ENCODE peak calls at places on chromosomes 6 and 20, in four cellular contexts. D, P, Y and C are unnamed samples.

GRCh38 chr6:17281100-17281496 is at the start of gene RBM24:
- DNase-seq in P (peak), D (peak), Y (peak), C (peak)

GRCh38 chr6:71107935-71108420 is 151.1 kb upstream of the B3GAT2 start:
- DNase-seq in D (no peak), P (no peak), Y (no peak), C (no peak)

GRCh38 chr6:143747347-143747842 is 69.6 kb downstream of the PHACTR2 start:
- DNase-seq in Y (no peak), P (no peak), D (no peak), C (no peak)

GRCh38 chr6:30331981-30332380 is 5.3 kb downstream of the TRIM39 start:
- DNase-seq in D (no peak), P (no peak), Y (no peak), C (no peak)

GRCh38 chr6:110476046-110476849 is at the start of gene SLC22A16:
- DNase-seq in D (no peak), Y (no peak), P (no peak), C (peak)

GRCh38 chr6:45663181-45664180 is 285.7 kb upstream of the SUPT3H start:
- DNase-seq in Y (no peak), D (no peak), P (no peak), C (no peak)

GRCh38 chr20:5774438-5774837 is 24.2 kb downstream of the SHLD1 start:
- DNase-seq in P (no peak), Y (no peak), D (no peak), C (no peak)

GRCh38 chr6:16331328-16332174 is 93.2 kb downstream of the GMPR start:
- DNase-seq in P (peak), Y (peak), D (peak), C (peak)

GRCh38 chr20:34859826-34860545 is 12.7 kb downstream of the GGT7 start:
- DNase-seq in P (no peak), D (no peak), Y (no peak), C (no peak)

GRCh38 chr20:63009988-63010769 is 3.4 kb upstream of the BHLHE23 start:
- DNase-seq in D (peak), P (peak), Y (no peak), C (no peak)

GRCh38 chr6:1766663-1767062 is 156.9 kb downstream of the FOXC1 start:
- DNase-seq in D (peak), P (no peak), Y (no peak), C (no peak)

GRCh38 chr6:126531273-126531672 is 191.4 kb downstream of the CENPW start:
- DNase-seq in P (no peak), Y (no peak), D (no peak), C (no peak)

GRCh38 chr20:3247638-3248037 is 8.6 kb upstream of the SLC4A11 start:
- DNase-seq in P (no peak), Y (no peak), D (no peak), C (no peak)

GRCh38 chr20:44805991-44806729 is 4.2 kb downstream of the RIMS4 start:
- DNase-seq in D (no peak), Y (peak), P (no peak), C (no peak)

GRCh38 chr6:56959938-56960337 is 5.0 kb downstream of the BEND6 start:
- DNase-seq in P (no peak), D (no peak), Y (no peak), C (no peak)

GRCh38 chr20:44714701-44715494 is at the start of gene CCN5:
- DNase-seq in D (peak), Y (peak), P (no peak), C (peak)

GRCh38 chr6:77447254-77447653 is 16.0 kb downstream of the HTR1B start:
- DNase-seq in D (no peak), P (no peak), Y (no peak), C (no peak)

GRCh38 chr6:94071835-94072234 is 652.5 kb upstream of the EPHA7 start:
- DNase-seq in P (peak), Y (no peak), D (no peak), C (no peak)

GRCh38 chr6:84135291-84135690 is 92.2 kb downstream of the CEP162 start:
- DNase-seq in P (no peak), Y (no peak), D (no peak), C (no peak)

GRCh38 chr20:50676888-50677287 is 14.5 kb downstream of the RIPOR3 start:
- DNase-seq in P (no peak), D (no peak), Y (no peak), C (no peak)

GRCh38 chr6:21375206-21375605 is 218.3 kb upstream of the SOX4 start:
- DNase-seq in Y (no peak), P (no peak), D (no peak), C (no peak)

GRCh38 chr20:1952737-1953530 is 40.9 kb downstream of the PDYN start:
- DNase-seq in D (no peak), Y (no peak), P (peak), C (no peak)

GRCh38 chr6:56334937-56335336 is 87.6 kb upstream of the COL21A1 start:
- DNase-seq in Y (no peak), P (no peak), D (no peak), C (no peak)

GRCh38 chr6:160088774-160089533 is 32.7 kb upstream of the SLC22A1 start:
- DNase-seq in D (no peak), Y (no peak), P (no peak), C (no peak)

GRCh38 chr6:25278557-25278913 is 639 bp upstream of the CARMIL1 start:
- DNase-seq in D (no peak), P (no peak), Y (no peak), C (no peak)

GRCh38 chr6:64505312-64505711 is 869.7 kb downstream of the PHF3 start:
- DNase-seq in Y (no peak), D (no peak), P (no peak), C (peak)

GRCh38 chr6:145732788-145733187 is 2.5 kb downstream of the EPM2A start:
- DNase-seq in P (no peak), D (no peak), Y (no peak), C (no peak)

GRCh38 chr6:24492475-24492874 is 2.3 kb upstream of the ALDH5A1 start:
- DNase-seq in D (no peak), P (no peak), Y (no peak), C (no peak)

GRCh38 chr6:17225767-17226166 is 55.4 kb upstream of the RBM24 start:
- DNase-seq in P (no peak), D (no peak), Y (no peak), C (no peak)

GRCh38 chr6:33878541-33878940 is 74.7 kb upstream of the MLN start:
- DNase-seq in D (no peak), Y (no peak), P (no peak), C (no peak)

GRCh38 chr20:59258103-59258705 is 42.2 kb upstream of the EDN3 start:
- DNase-seq in D (no peak), P (no peak), Y (no peak), C (no peak)

GRCh38 chr20:46646659-46647380 is 4.4 kb downstream of the SLC13A3 start:
- DNase-seq in D (no peak), P (no peak), Y (no peak), C (no peak)

GRCh38 chr6:114216789-114217467 is 125.9 kb downstream of the HS3ST5 start:
- DNase-seq in D (no peak), Y (no peak), P (no peak), C (no peak)

GRCh38 chr6:154496191-154496590 is 14.3 kb downstream of the CNKSR3 start:
- DNase-seq in P (no peak), Y (no peak), D (no peak), C (no peak)

GRCh38 chr6:16374796-16375195 is 136.4 kb downstream of the GMPR start:
- DNase-seq in Y (no peak), P (no peak), D (no peak), C (no peak)

GRCh38 chr6:107019047-107019446 is 9.0 kb upstream of the MTRES1 start:
- DNase-seq in D (no peak), Y (no peak), P (no peak), C (no peak)

GRCh38 chr6:122145741-122146240 is 253.7 kb upstream of the HSF2 start:
- DNase-seq in D (no peak), Y (no peak), P (no peak), C (no peak)

GRCh38 chr20:17498181-17498580 is 33.0 kb downstream of the BFSP1 start:
- DNase-seq in P (no peak), Y (no peak), D (no peak), C (no peak)

GRCh38 chr6:156976144-156977088 is 199.2 kb downstream of the ARID1B start:
- DNase-seq in P (no peak), Y (no peak), D (no peak), C (no peak)
- H3K4me3 ChIP-seq in P (no peak), Y (no peak), D (peak), C (no peak)

GRCh38 chr6:158815915-158816314 is 3.3 kb downstream of the EZR start:
- DNase-seq in P (no peak), D (no peak), Y (no peak), C (no peak)
- H3K4me3 ChIP-seq in P (peak), D (peak), Y (no peak), C (peak)

GRCh38 chr6:47072667-47073066 is 30.5 kb upstream of the ADGRF1 start:
- DNase-seq in D (no peak), Y (no peak), P (no peak), C (no peak)
- H3K4me3 ChIP-seq in D (no peak), Y (no peak), P (no peak), C (no peak)

GRCh38 chr6:92109256-92109655 is 1310.1 kb downstream of the EPHA7 start:
- DNase-seq in D (no peak), P (no peak), Y (no peak), C (no peak)
- H3K4me3 ChIP-seq in D (no peak), P (no peak), Y (no peak), C (no peak)

DNA sequence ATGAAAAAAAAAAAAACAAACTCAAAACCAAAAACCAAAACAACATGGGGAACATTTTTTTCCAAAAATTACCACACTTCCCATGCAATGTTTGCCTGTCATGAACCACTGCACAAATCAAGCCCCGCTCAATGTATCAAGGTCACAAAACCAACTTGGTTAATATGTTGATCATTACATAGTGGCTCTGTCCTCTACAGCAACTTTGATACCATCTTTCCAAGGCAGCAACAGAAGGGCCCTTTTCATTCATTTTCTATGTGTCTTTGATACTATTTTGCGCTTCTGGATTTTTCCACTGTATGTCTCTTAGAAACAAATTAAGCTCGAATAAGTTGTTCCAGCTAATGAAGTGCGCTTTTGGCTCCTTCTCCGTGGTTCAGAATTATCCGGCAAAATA is 1.5 kb downstream of the ZHX3 start:
- DNase-seq in Y (no peak), P (no peak), D (no peak), C (no peak)
- H3K4me3 ChIP-seq in Y (no peak), P (no peak), D (peak), C (peak)

GRCh38 chr6:159074120-159074684 is 29.4 kb upstream of the TAGAP start:
- DNase-seq in P (no peak), D (no peak), Y (no peak), C (no peak)
- H3K4me3 ChIP-seq in P (peak), D (no peak), Y (no peak), C (no peak)

DNA sequence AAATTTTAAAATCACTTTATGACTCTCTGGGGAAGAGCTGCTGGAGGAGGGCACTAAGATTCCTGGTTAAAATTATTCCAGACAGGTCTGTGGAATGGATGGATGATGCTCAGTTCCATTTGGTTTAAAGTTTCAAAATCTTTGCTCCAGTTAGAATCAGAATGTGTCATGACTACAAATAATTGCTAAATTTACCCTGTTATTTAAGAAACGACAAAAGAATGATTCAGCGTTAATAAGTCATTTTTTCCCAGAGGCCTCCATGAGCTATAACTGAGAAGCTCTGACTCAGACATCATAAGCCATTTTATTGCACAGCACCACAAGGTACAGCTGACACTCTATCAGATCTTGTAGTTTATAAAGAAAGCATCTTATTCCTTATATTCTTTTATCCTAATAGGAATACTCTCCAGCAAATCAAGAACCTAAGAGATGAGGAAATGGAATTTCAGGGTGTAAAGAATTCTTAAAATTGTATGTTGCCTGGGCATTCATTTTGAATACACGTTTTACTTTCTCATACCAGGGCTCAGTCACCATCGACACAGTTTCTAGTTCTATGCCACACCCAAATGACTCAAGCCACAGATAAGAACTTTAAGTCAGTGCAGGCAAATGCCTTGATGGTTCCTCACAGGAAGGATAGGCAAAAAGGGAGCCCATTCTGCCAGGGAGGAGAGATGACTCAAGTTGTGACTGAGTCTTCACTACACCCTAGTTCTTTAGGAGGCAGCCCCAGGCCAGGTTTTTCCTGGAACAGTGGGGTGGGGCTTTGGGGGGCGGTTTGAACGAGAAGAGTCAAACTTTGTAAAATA is 636.0 kb downstream of the MMUT start:
- DNase-seq in D (peak), Y (no peak), P (no peak), C (no peak)
- H3K4me3 ChIP-seq in D (no peak), Y (no peak), P (no peak), C (no peak)

GRCh38 chr6:109344226-109344625 is 38.0 kb downstream of the CD164 start:
- DNase-seq in P (no peak), Y (no peak), D (no peak), C (no peak)
- H3K4me3 ChIP-seq in P (no peak), Y (no peak), D (no peak), C (no peak)